ENCODE peak calls at places on chromosome 19, in nine cellular contexts. U is HFF-Myc; A is type B pancreatic cell; M is ovary; J is IMR-90; B is OCI-LY7; I is psoas muscle; O is CD4-positive, alpha-beta T cell; P is HCT116. S is an unnamed sample.

GRCh38 chr19:20351244-20351643 is 184.2 kb downstream of the ZNF486 start:
- DNase-seq in U (no peak), A (no peak), M (no peak), J (no peak), B (no peak), I (no peak), O (no peak), P (no peak), S (no peak)

GRCh38 chr19:35266904-35267817 is 1.6 kb upstream of the USF2 start:
- DNase-seq in U (no peak), A (no peak), M (peak), J (peak), B (peak), I (peak), O (peak), P (no peak), S (peak)

GRCh38 chr19:35879770-35880317 is 11.5 kb downstream of the APLP1 start:
- DNase-seq in U (peak), A (peak), M (peak), J (peak), B (peak), I (peak), O (peak), P (peak), S (peak)

GRCh38 chr19:33402421-33403220 is 29.1 kb downstream of the CEBPG start:
- DNase-seq in U (no peak), A (no peak), M (peak), J (no peak), B (no peak), I (peak), O (no peak), P (no peak), S (no peak)

GRCh38 chr19:41872775-41873647 is 4.1 kb upstream of the CD79A start:
- DNase-seq in U (no peak), A (no peak), M (no peak), J (peak), B (peak), I (peak), O (peak), P (peak), S (peak)

GRCh38 chr19:5113101-5113557 is 144.2 kb downstream of the KDM4B start:
- DNase-seq in U (no peak), A (no peak), M (no peak), J (peak), B (no peak), I (no peak), O (no peak), P (no peak), S (no peak)

GRCh38 chr19:28534740-28535351 is 678.1 kb downstream of the UQCRFS1 start:
- DNase-seq in U (no peak), A (no peak), M (no peak), J (no peak), B (no peak), I (no peak), O (no peak), P (no peak), S (no peak)

GRCh38 chr19:49820125-49820524 is 2.0 kb downstream of the MED25 start:
- DNase-seq in U (no peak), A (no peak), M (no peak), J (no peak), B (no peak), I (no peak), O (no peak), P (no peak), S (no peak)

GRCh38 chr19:35519291-35519690 is 5.8 kb upstream of the DMKN start:
- DNase-seq in U (no peak), A (no peak), M (no peak), J (peak), B (no peak), I (no peak), O (no peak), P (no peak), S (no peak)

GRCh38 chr19:49911381-49912145 is 14.9 kb upstream of the IL4I1 start:
- DNase-seq in U (no peak), A (no peak), M (no peak), J (peak), B (peak), I (no peak), O (no peak), P (no peak), S (no peak)

GRCh38 chr19:18995804-18996241 is 37.5 kb downstream of the SUGP2 start:
- DNase-seq in U (peak), A (no peak), M (peak), J (peak), B (peak), I (no peak), O (no peak), P (peak), S (peak)

GRCh38 chr19:11578342-11579142 is 1.1 kb upstream of the ACP5 start:
- DNase-seq in U (no peak), A (no peak), M (peak), J (no peak), B (peak), I (no peak), O (peak), P (no peak), S (no peak)

GRCh38 chr19:37855098-37855497 is 51.3 kb downstream of the WDR87 start:
- DNase-seq in U (no peak), A (peak), M (peak), J (peak), B (no peak), I (no peak), O (peak), P (no peak), S (no peak)

GRCh38 chr19:12985049-12985776 is 10.1 kb upstream of the NFIX start:
- DNase-seq in U (no peak), A (no peak), M (no peak), J (peak), B (no peak), I (peak), O (no peak), P (peak), S (no peak)

GRCh38 chr19:40596608-40597328 is 4.4 kb upstream of the LTBP4 start:
- DNase-seq in U (no peak), A (no peak), M (peak), J (peak), B (no peak), I (peak), O (no peak), P (peak), S (peak)

GRCh38 chr19:44002212-44002565 is 568 bp upstream of the ZNF230 start:
- DNase-seq in U (no peak), A (no peak), M (no peak), J (peak), B (no peak), I (no peak), O (no peak), P (no peak), S (no peak)

GRCh38 chr19:972281-972680 is 11.9 kb upstream of the WDR18 start:
- DNase-seq in U (no peak), A (no peak), M (no peak), J (no peak), B (no peak), I (no peak), O (no peak), P (no peak), S (no peak)

GRCh38 chr19:57406516-57407123 is 4.3 kb upstream of the ZNF17 start:
- DNase-seq in U (no peak), A (no peak), M (no peak), J (peak), B (peak), I (peak), O (peak), P (peak), S (peak)

GRCh38 chr19:6925801-6926751 is 38.7 kb downstream of the ADGRE1 start:
- DNase-seq in U (no peak), A (no peak), M (no peak), J (no peak), B (no peak), I (no peak), O (no peak), P (no peak), S (no peak)

GRCh38 chr19:28169168-28169862 is 1043.6 kb downstream of the UQCRFS1 start:
- DNase-seq in U (no peak), A (no peak), M (no peak), J (no peak), B (no peak), I (no peak), O (no peak), P (no peak), S (no peak)

GRCh38 chr19:39356647-39357046 is 14.4 kb downstream of the SAMD4B start:
- DNase-seq in U (no peak), A (no peak), M (no peak), J (no peak), B (no peak), I (no peak), O (no peak), P (no peak), S (no peak)

GRCh38 chr19:39363909-39364457 is 21.8 kb downstream of the SAMD4B start:
- DNase-seq in U (no peak), A (no peak), M (no peak), J (peak), B (no peak), I (peak), O (no peak), P (no peak), S (no peak)

GRCh38 chr19:39362682-39363657 is 20.7 kb downstream of the SAMD4B start:
- DNase-seq in U (no peak), A (no peak), M (no peak), J (peak), B (no peak), I (no peak), O (no peak), P (no peak), S (no peak)

GRCh38 chr19:39359026-39359425 is 16.8 kb downstream of the SAMD4B start:
- DNase-seq in U (no peak), A (no peak), M (no peak), J (no peak), B (no peak), I (no peak), O (no peak), P (no peak), S (no peak)

DNA sequence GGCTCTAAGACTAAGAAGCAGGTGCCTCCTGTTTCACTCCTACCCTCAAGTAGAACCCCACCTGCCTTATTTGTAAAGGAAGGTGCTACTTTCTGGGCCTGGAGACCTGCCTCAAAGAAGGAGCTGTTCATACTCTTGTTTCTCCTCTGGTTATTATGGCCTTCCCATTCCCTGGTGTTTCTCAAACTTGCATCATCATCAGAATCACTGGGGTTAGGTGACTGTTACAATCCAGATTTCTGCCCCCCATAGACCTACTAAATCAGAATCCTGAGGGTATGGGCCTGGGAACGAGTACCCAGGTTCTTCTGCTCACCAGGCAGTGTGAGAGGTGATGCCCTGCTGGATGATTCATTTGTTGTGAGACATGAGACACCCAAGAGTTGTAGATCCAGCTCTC is 18.4 kb downstream of the SAMD4B start:
- DNase-seq in U (no peak), A (no peak), M (no peak), J (no peak), B (no peak), I (no peak), O (no peak), P (no peak), S (no peak)
- TF ChIP-seq CTCF in U (no peak), A (no peak), M (no peak), J (no peak), B (no peak), I (no peak), O (no peak), P (no peak), S (no peak)

GRCh38 chr19:48318286-48318987 is 6.9 kb upstream of the EMP3 start:
- DNase-seq in U (no peak), A (no peak), M (no peak), J (no peak), B (no peak), I (no peak), O (no peak), P (no peak), S (no peak)

GRCh38 chr19:48319647-48320537 is 5.5 kb upstream of the EMP3 start:
- DNase-seq in U (no peak), A (no peak), M (peak), J (peak), B (peak), I (peak), O (peak), P (peak), S (peak)

GRCh38 chr19:48325265-48325910 is at the start of gene EMP3:
- DNase-seq in U (peak), A (no peak), M (peak), J (peak), B (peak), I (peak), O (peak), P (peak), S (peak)

GRCh38 chr19:48321372-48321621 is 4.1 kb upstream of the EMP3 start:
- DNase-seq in U (peak), A (peak), M (peak), J (peak), B (peak), I (peak), O (peak), P (peak), S (peak)

DNA sequence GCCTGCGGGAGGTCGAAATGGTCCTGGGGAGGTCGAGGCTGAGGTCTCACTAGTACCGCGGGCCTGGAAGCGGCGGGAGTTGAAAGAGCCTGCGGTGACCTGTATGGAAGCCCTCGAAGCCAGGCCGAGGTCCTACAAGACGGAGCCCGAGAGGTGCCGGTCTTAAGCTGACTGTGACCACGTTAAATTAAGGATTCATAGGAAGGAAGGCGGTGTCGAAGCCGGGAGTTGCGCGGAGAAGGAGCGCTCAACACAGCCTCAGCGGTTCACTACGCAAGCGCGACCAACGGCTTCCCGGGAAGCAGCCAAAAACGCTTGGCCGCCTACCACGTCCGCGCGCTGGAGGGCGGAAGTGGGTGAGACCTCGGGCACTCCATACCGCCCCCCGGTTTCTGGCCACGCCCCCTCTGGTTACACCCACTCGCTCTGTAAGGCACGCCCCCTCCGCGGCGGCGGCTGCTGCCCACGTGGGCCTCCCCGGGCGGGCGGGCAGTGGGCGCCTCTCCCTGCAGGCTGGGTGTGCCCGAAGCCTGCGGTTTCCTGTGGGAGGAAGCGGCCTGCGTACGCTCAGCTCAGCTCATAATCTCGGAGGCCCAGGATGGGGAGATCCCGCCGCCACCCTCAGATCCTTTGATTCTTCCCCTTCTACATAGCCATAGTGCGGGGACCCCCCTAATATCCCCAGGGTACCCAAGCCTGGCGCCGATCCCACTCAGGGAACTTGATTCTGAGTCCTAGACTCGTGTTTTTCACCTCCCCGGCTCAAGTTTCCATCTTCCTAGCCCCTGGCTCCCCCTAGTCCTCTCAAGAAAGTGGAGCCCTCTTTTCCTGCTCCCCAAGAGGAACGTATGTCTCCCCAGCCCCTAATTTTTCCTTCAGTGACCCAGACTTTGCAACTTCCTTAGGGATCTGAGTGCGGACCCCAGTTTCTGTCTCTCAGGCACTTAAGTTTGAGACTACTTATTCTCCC is 3.4 kb upstream of the EMP3 start:
- DNase-seq in U (peak), A (peak), M (peak), J (peak), B (peak), I (peak), O (peak), P (peak), S (peak)
- TF ChIP-seq CTCF in U (no peak), A (peak), M (peak), J (peak), B (no peak), I (no peak), O (no peak), P (no peak), S (no peak)

GRCh38 chr19:46622118-46622446 is 2.8 kb downstream of the PTGIR start:
- DNase-seq in U (no peak), A (no peak), M (no peak), J (no peak), B (no peak), I (peak), O (no peak), P (no peak), S (no peak)

GRCh38 chr19:46623915-46624502 is 880 bp downstream of the PTGIR start:
- DNase-seq in U (no peak), A (no peak), M (no peak), J (no peak), B (no peak), I (no peak), O (no peak), P (no peak), S (no peak)

GRCh38 chr19:46620716-46621115 is 4.2 kb downstream of the PTGIR start:
- DNase-seq in U (no peak), A (no peak), M (no peak), J (peak), B (no peak), I (peak), O (no peak), P (no peak), S (no peak)

GRCh38 chr19:46620267-46620666 is 4.6 kb downstream of the PTGIR start:
- DNase-seq in U (no peak), A (no peak), M (no peak), J (no peak), B (no peak), I (peak), O (no peak), P (no peak), S (no peak)

DNA sequence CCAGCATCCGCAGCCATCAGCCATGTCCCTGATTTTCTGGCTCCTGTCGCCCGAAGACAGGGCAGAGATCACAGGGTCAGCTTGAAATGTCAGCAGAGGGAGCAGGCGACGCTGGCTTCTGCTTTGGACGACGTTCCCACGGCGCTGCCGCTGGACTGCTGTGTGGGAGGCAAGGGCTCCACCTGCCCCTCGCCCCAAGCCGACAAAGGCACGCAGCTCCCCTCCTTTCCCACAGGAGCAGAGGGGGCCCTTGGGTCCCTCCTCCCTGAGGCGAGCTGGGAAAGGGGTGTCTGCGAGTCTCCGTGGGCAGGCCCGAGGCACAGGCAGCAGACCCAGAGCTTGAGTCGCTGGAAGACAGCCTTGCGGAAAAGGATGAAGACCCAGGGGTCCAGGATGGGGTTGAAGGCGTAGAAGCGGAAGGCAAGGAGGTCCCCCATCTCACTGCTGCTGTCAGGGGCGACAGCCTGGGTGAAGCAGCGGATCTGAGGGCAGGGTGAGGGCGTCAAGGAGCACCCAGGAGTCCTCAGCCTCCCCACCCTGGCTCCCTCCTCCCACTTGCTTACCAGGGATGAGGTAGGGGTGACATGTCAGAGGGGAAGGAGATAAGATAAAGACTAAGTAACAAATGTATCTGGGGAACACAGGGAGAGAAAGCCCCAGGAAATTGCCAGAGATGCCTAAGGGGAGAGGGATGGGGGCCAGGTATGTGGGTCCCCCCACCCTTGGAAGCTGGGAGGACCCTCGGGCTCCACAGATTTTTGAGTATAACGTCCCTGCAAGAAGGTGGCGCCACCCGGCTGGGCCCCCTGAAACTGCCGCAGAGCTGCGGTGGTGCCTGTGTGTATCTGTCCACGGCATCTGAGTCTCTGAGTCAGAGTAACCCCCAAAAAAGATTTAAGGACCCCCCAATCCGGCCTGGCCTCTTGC is 3.4 kb downstream of the PTGIR start:
- DNase-seq in U (no peak), A (no peak), M (no peak), J (peak), B (no peak), I (peak), O (no peak), P (no peak), S (no peak)
- TF ChIP-seq CTCF in U (peak), A (peak), M (no peak), J (no peak), B (peak), I (no peak), O (no peak), P (no peak), S (no peak)

GRCh38 chr19:17722655-17723240 is 3.5 kb downstream of the MAP1S start:
- DNase-seq in U (no peak), A (no peak), M (no peak), J (no peak), B (no peak), I (no peak), O (no peak), P (no peak), S (no peak)

GRCh38 chr19:17718988-17719711 is at the start of gene MAP1S:
- DNase-seq in U (no peak), A (peak), M (peak), J (peak), B (peak), I (peak), O (peak), P (no peak), S (peak)

GRCh38 chr19:17719730-17720486 is 628 bp downstream of the MAP1S start:
- DNase-seq in U (no peak), A (no peak), M (peak), J (no peak), B (no peak), I (no peak), O (peak), P (no peak), S (no peak)

GRCh38 chr19:17720487-17720839 is 1.2 kb downstream of the MAP1S start:
- DNase-seq in U (no peak), A (no peak), M (no peak), J (no peak), B (no peak), I (no peak), O (no peak), P (no peak), S (no peak)

GRCh38 chr19:17721821-17722220 is 2.5 kb downstream of the MAP1S start:
- DNase-seq in U (no peak), A (no peak), M (no peak), J (peak), B (no peak), I (no peak), O (no peak), P (no peak), S (no peak)
- TF ChIP-seq CTCF in U (no peak), A (no peak), M (no peak), J (no peak), B (no peak), I (no peak), O (no peak), P (no peak), S (no peak)

GRCh38 chr19:2132191-2132590 is 19.2 kb downstream of the AP3D1 start:
- DNase-seq in U (no peak), A (no peak), M (no peak), J (no peak), B (no peak), I (no peak), O (no peak), P (no peak), S (no peak)
- TF ChIP-seq CTCF in U (no peak), A (no peak), M (no peak), J (no peak), B (no peak), I (no peak), O (no peak), P (no peak), S (no peak)

DNA sequence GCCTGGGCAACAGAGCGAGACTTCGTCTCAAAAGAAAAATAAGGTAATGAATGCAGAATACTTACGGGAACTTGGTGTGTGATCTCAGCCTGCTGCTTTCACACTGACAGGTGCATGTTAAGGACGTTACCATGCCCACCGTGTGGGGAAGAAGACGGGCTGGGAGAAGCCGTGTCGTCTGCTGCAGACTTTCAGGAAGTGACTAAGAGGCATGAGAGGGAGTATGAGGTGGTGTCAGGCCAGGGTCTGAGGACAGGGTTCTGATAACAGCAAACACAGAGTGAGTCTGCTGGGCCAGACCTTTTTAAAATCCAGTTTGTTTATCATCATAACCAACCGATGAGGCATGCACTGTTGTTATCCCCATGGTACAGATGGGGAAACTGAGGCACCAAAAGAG is 13.6 kb upstream of the GALP start:
- DNase-seq in U (no peak), A (no peak), M (no peak), J (peak), B (no peak), I (no peak), O (no peak), P (no peak), S (no peak)
- TF ChIP-seq CTCF in U (no peak), A (no peak), M (no peak), J (no peak), B (no peak), I (no peak), O (no peak), P (no peak), S (no peak)